ENCODE peak calls at places on chromosomes 11 and 22, in six cellular contexts. F is amniotic epithelial cell, L is NCI-H1092 treated with DMSO at 0.1 percent for 48 hours, C is HS-5, Y is AG09309, O is mesenchymal stem cell. S is an unnamed sample.

GRCh38 chr11:94193288-94193687 is 64.6 kb downstream of the PANX1 start:
- DNase-seq in F (peak; percentile 42), L (no peak), C (peak; percentile 75), Y (no peak), O (no peak), S (no peak)

GRCh38 chr22:32897400-32897799 is 95.9 kb downstream of the TIMP3 start:
- DNase-seq in F (peak; percentile 84), L (no peak), C (no peak), Y (peak; percentile 57), O (peak; percentile 70), S (no peak)

GRCh38 chr22:17284917-17285316 is 65.7 kb upstream of the ADA2 start:
- DNase-seq in F (no peak), L (no peak), C (no peak), Y (no peak), O (no peak), S (no peak)

GRCh38 chr22:46798366-46799057 is 36.1 kb downstream of the TBC1D22A start:
- DNase-seq in F (peak; percentile 58), L (no peak), C (peak; percentile 5), Y (no peak), O (peak; percentile 76), S (peak; percentile 49)

GRCh38 chr22:35977136-35977535 is 51.5 kb downstream of the RBFOX2 start:
- DNase-seq in F (no peak), L (no peak), C (no peak), Y (no peak), O (peak; percentile 53), S (no peak)

GRCh38 chr11:112520293-112520692 is 259.6 kb upstream of the PLET1 start:
- DNase-seq in F (no peak), L (no peak), C (no peak), Y (no peak), O (no peak), S (no peak)

GRCh38 chr22:30717331-30717921 is 22.8 kb downstream of the OSBP2 start:
- DNase-seq in F (peak; percentile 66), L (no peak), C (peak; percentile 98), Y (peak; percentile 37), O (peak; percentile 41), S (no peak)

GRCh38 chr22:17786435-17787158 is 12.3 kb upstream of the BID start:
- DNase-seq in F (no peak), L (no peak), C (no peak), Y (no peak), O (no peak), S (no peak)

GRCh38 chr11:688681-689080 is 6.3 kb downstream of the DEAF1 start:
- DNase-seq in F (no peak), L (no peak), C (no peak), Y (no peak), O (no peak), S (no peak)

GRCh38 chr11:117796456-117797428 is at the start of gene DSCAML1:
- DNase-seq in F (no peak), L (peak; percentile 70), C (no peak), Y (no peak), O (no peak), S (peak; percentile 26)

GRCh38 chr11:47983464-47984397 is 3.4 kb downstream of the PTPRJ start:
- DNase-seq in F (peak; percentile 59), L (no peak), C (peak; percentile 39), Y (no peak), O (peak; percentile 85), S (no peak)

GRCh38 chr22:24120029-24120428 is 61.3 kb upstream of the SUSD2 start:
- DNase-seq in F (no peak), L (no peak), C (no peak), Y (no peak), O (no peak), S (no peak)

GRCh38 chr22:37749831-37750595 is 53.2 kb downstream of the TRIOBP start:
- DNase-seq in F (peak; percentile 73), L (no peak), C (no peak), Y (no peak), O (peak; percentile 83), S (no peak)

GRCh38 chr11:76654310-76654851 is 16.2 kb downstream of the LRRC32 start:
- DNase-seq in F (peak; percentile 86), L (no peak), C (no peak), Y (peak; percentile 44), O (peak; percentile 85), S (no peak)

GRCh38 chr11:9573775-9574555 is 495 bp downstream of the WEE1 start:
- DNase-seq in F (no peak), L (peak; percentile 63), C (no peak), Y (no peak), O (no peak), S (peak; percentile 17)

GRCh38 chr11:46315783-46316563 is 31.3 kb upstream of the DGKZ start:
- DNase-seq in F (peak; percentile 28), L (peak; percentile 24), C (no peak), Y (no peak), O (no peak), S (no peak)

GRCh38 chr22:38735465-38736256 is 20.1 kb downstream of the SUN2 start:
- DNase-seq in F (no peak), L (no peak), C (no peak), Y (no peak), O (no peak), S (no peak)

GRCh38 chr11:72629266-72629665 is 45.0 kb downstream of the PDE2A start:
- DNase-seq in F (no peak), L (no peak), C (no peak), Y (no peak), O (peak; percentile 35), S (no peak)

GRCh38 chr11:34794696-34795095 is 121.5 kb downstream of the APIP start:
- DNase-seq in F (no peak), L (no peak), C (no peak), Y (no peak), O (no peak), S (no peak)

GRCh38 chr11:122656073-122656630 is 630 bp downstream of the UBASH3B start:
- DNase-seq in F (peak; percentile 59), L (peak; percentile 72), C (no peak), Y (no peak), O (peak; percentile 76), S (no peak)

GRCh38 chr22:19271856-19272535 is 19.5 kb downstream of the CLTCL1 start:
- DNase-seq in F (peak; percentile 61), L (no peak), C (no peak), Y (no peak), O (peak; percentile 12), S (no peak)

GRCh38 chr22:29983296-29983917 is 96.9 kb upstream of the HORMAD2 start:
- DNase-seq in F (no peak), L (no peak), C (no peak), Y (no peak), O (no peak), S (no peak)

GRCh38 chr11:88480217-88480616 is 142.7 kb upstream of the CTSC start:
- DNase-seq in F (peak; percentile 83), L (no peak), C (peak; percentile 93), Y (peak; percentile 86), O (peak; percentile 56), S (no peak)

GRCh38 chr11:118088531-118088930 is 1.8 kb upstream of the SMIM35 start:
- DNase-seq in F (no peak), L (no peak), C (no peak), Y (no peak), O (no peak), S (no peak)

GRCh38 chr22:46466255-46466676 is 71.2 kb downstream of the CELSR1 start:
- DNase-seq in F (no peak), L (no peak), C (no peak), Y (no peak), O (no peak), S (no peak)

GRCh38 chr22:42662114-42663021 is 13.2 kb upstream of the CYB5R3 start:
- DNase-seq in F (no peak), L (peak; percentile 64), C (no peak), Y (no peak), O (peak; percentile 67), S (peak; percentile 65)

GRCh38 chr11:14414470-14415461 is 55.8 kb upstream of the RRAS2 start:
- DNase-seq in F (peak; percentile 83), L (no peak), C (no peak), Y (no peak), O (peak; percentile 23), S (peak; percentile 66)

GRCh38 chr11:113404859-113405430 is 17.4 kb downstream of the ANKK1 start:
- DNase-seq in F (no peak), L (no peak), C (no peak), Y (no peak), O (no peak), S (no peak)

GRCh38 chr11:1339066-1339675 is 29.7 kb upstream of the TOLLIP start:
- DNase-seq in F (no peak), L (no peak), C (no peak), Y (no peak), O (no peak), S (no peak)

GRCh38 chr22:45309422-45310227 is at the start of gene FAM118A:
- DNase-seq in F (peak; percentile 82), L (peak; percentile 51), C (peak; percentile 55), Y (peak; percentile 38), O (peak; percentile 87), S (peak; percentile 82)

GRCh38 chr22:38829485-38829884 is 14.3 kb downstream of the NPTXR start:
- DNase-seq in F (no peak), L (no peak), C (no peak), Y (no peak), O (no peak), S (no peak)

GRCh38 chr22:17013396-17014100 is 5.5 kb upstream of the GAB4 start:
- DNase-seq in F (no peak), L (no peak), C (no peak), Y (no peak), O (no peak), S (no peak)

GRCh38 chr11:119120639-119121007 is 757 bp upstream of the HINFP start:
- DNase-seq in F (peak; percentile 31), L (peak; percentile 92), C (no peak), Y (no peak), O (no peak), S (no peak)